ENCODE peak calls at places on chromosomes 6 and 20, in ten cellular contexts. E, R, T, N, L, D, O, Z, C and W are unnamed samples.

GRCh38 chr6:1619666-1620503 is 10.2 kb downstream of the FOXC1 start:
- DNase-seq in O (no peak), T (no peak), D (peak), E (no peak), R (no peak), L (peak), Z (no peak), N (peak), C (no peak), W (no peak)

GRCh38 chr6:30724906-30725667 is 4.9 kb downstream of the TUBB start:
- DNase-seq in R (no peak), C (no peak), Z (no peak), T (no peak), L (no peak), E (no peak), N (no peak), O (no peak), D (no peak), W (no peak)

GRCh38 chr20:46784450-46785127 is 75.1 kb downstream of the SLC2A10 start:
- DNase-seq in C (peak), D (no peak), O (no peak), E (no peak), Z (no peak), R (no peak), N (no peak), T (no peak), L (peak), W (no peak)

GRCh38 chr6:119226089-119226488 is 123.5 kb downstream of the MAN1A1 start:
- DNase-seq in Z (no peak), E (no peak), N (no peak), T (no peak), O (no peak), D (no peak), R (no peak), C (no peak), L (no peak), W (no peak)

GRCh38 chr6:17935188-17936149 is 52.0 kb downstream of the KIF13A start:
- DNase-seq in Z (no peak), R (no peak), D (no peak), L (no peak), C (no peak), T (no peak), N (no peak), E (no peak), O (no peak), W (no peak)

GRCh38 chr6:99426454-99426762 is 1.3 kb upstream of the PNISR start:
- DNase-seq in O (no peak), Z (no peak), R (no peak), D (no peak), T (no peak), N (no peak), E (no peak), L (no peak), C (no peak), W (no peak)

GRCh38 chr6:44593539-44593944 is 206.0 kb downstream of the CDC5L start:
- DNase-seq in L (no peak), D (peak), O (peak), C (peak), N (peak), E (no peak), T (peak), R (peak), Z (peak), W (peak)

GRCh38 chr6:64497634-64498033 is 862.0 kb downstream of the PHF3 start:
- DNase-seq in E (no peak), C (no peak), N (no peak), D (no peak), L (no peak), Z (no peak), O (no peak), R (no peak), T (no peak), W (no peak)

GRCh38 chr6:74745670-74746069 is 460.2 kb downstream of the COL12A1 start:
- DNase-seq in C (no peak), T (no peak), E (no peak), O (no peak), R (no peak), D (no peak), N (no peak), Z (no peak), L (no peak), W (no peak)